ENCODE peak calls at places on chromosomes 11 and 22, in eight cellular contexts. X, P, N, V, A, G, U and Z are unnamed samples. For H3K4me1, the result is how much of the 10 kb centered on the place peaks cover.

GRCh38 chr11:118169300-118170140 is 6.9 kb downstream of the SCN2B start:
- DNase-seq in U (no peak), V (no peak), P (no peak), A (no peak), N (no peak), G (no peak), X (no peak), Z (no peak)

GRCh38 chr11:63505857-63506528 is at the start of gene LGALS12:
- DNase-seq in A (no peak), X (no peak), P (no peak), U (no peak), G (peak), V (no peak), N (no peak), Z (no peak)

GRCh38 chr11:5123802-5124521 is 14.2 kb downstream of the OR52A5 start:
- DNase-seq in U (peak), P (peak), N (peak), G (peak), A (no peak), X (peak), V (peak), Z (peak)

GRCh38 chr22:27329471-27329870 is 472.1 kb downstream of the MN1 start:
- DNase-seq in N (no peak), G (no peak), X (no peak), U (no peak), P (no peak), V (no peak), A (no peak), Z (no peak)

GRCh38 chr11:34259087-34259486 is 98.7 kb downstream of the ABTB2 start:
- DNase-seq in N (no peak), X (no peak), G (no peak), V (no peak), A (no peak), P (no peak), U (no peak), Z (no peak)

GRCh38 chr11:39221739-39222138 is 2237.7 kb downstream of the LRRC4C start:
- DNase-seq in X (no peak), A (no peak), U (no peak), G (no peak), V (no peak), P (no peak), N (no peak), Z (no peak)

GRCh38 chr11:77473001-77473800 is 693 bp downstream of the PAK1 start:
- DNase-seq in P (peak), X (peak), G (peak), V (no peak), A (peak), U (peak), N (peak), Z (peak)

GRCh38 chr22:38313384-38313955 is 3.8 kb downstream of the CSNK1E start:
- DNase-seq in P (peak), A (no peak), G (peak), V (peak), U (peak), X (no peak), N (no peak), Z (peak)

GRCh38 chr11:6608726-6609501 is 3.1 kb downstream of the TAF10 start:
- DNase-seq in X (peak), G (peak), P (no peak), A (no peak), N (no peak), V (peak), U (peak), Z (peak)

GRCh38 chr22:23823331-23823791 is 15.4 kb downstream of the DERL3 start:
- DNase-seq in U (no peak), P (no peak), X (no peak), N (no peak), G (peak), V (no peak), A (no peak), Z (peak)

GRCh38 chr11:64238076-64238475 is 2.8 kb upstream of the FKBP2 start:
- DNase-seq in A (peak), P (no peak), N (no peak), U (no peak), G (no peak), X (no peak), V (no peak), Z (no peak)

GRCh38 chr22:20761536-20761935 is 12.4 kb upstream of the SERPIND1 start:
- DNase-seq in X (no peak), V (no peak), N (no peak), G (peak), U (no peak), A (no peak), P (no peak), Z (no peak)

GRCh38 chr11:20597924-20598484 is 1.4 kb upstream of the SLC6A5 start:
- DNase-seq in U (no peak), G (no peak), X (no peak), N (no peak), V (no peak), P (no peak), A (no peak), Z (no peak)

GRCh38 chr11:44760917-44761545 is 34.3 kb downstream of the TSPAN18 start:
- DNase-seq in N (no peak), G (peak), V (peak), P (peak), X (no peak), A (no peak), U (no peak), Z (peak)

GRCh38 chr22:37089451-37089850 is 20.1 kb downstream of the TMPRSS6 start:
- DNase-seq in N (no peak), A (no peak), U (no peak), P (no peak), G (no peak), V (no peak), X (no peak), Z (no peak)

GRCh38 chr22:24432059-24432853 is 4.9 kb downstream of the ADORA2A start:
- DNase-seq in N (no peak), G (peak), V (no peak), P (peak), U (peak), X (no peak), A (peak), Z (peak)

GRCh38 chr11:59281177-59281576 is 68.5 kb upstream of the MPEG1 start:
- DNase-seq in A (no peak), X (no peak), G (no peak), V (no peak), P (no peak), N (no peak), U (no peak), Z (no peak)

GRCh38 chr11:78540276-78540675 is 34.4 kb downstream of the NARS2 start:
- DNase-seq in G (no peak), P (no peak), N (no peak), X (no peak), U (no peak), V (peak), A (no peak), Z (no peak)

GRCh38 chr11:45021692-45022130 is 71.0 kb upstream of the TP53I11 start:
- DNase-seq in N (no peak), A (peak), P (peak), V (no peak), U (peak), G (peak), X (peak), Z (peak)

GRCh38 chr11:80383655-80384054 is 942.8 kb upstream of the TENM4 start:
- DNase-seq in X (no peak), G (no peak), N (no peak), U (peak), P (no peak), V (no peak), A (no peak), Z (no peak)
- H3K4me1 ChIP-seq in X (under half), G (under half), N (under half), U (under half), P (under half), V (under half), A (under half), Z (under half)

DNA sequence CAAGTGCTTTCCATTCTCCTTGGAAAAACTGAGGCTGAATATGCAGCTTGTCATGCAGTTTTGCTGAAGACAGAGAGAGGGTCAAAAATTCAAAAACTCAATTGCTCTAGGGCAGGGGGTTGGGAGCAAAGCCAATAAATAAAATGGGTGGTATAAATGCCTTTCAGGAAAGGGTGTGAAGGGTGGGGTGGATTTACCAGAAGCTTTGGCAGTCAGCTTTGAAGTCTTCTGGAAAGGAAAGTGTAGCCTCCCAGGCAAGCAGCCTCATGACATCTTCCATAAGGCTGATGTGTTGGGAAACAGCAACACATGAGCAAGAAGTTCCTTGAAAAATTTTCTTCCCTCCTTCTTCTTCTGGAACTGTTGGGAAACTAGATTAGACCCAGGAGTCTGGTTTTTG is 38.7 kb downstream of the SNX19 start:
- DNase-seq in N (no peak), A (no peak), X (no peak), U (no peak), P (no peak), G (no peak), V (no peak), Z (peak)
- H3K27ac ChIP-seq in N (no peak), A (peak), X (no peak), U (no peak), P (no peak), G (no peak), V (no peak), Z (peak)

GRCh38 chr11:96096360-96096759 is 172.5 kb upstream of the MTMR2 start:
- DNase-seq in A (no peak), G (no peak), V (no peak), N (no peak), P (no peak), X (no peak), U (no peak), Z (no peak)

GRCh38 chr11:96101146-96101545 is 177.2 kb upstream of the MTMR2 start:
- DNase-seq in A (no peak), P (no peak), X (no peak), U (no peak), V (no peak), G (peak), N (no peak), Z (no peak)

GRCh38 chr11:96095884-96096301 is 172.0 kb upstream of the MTMR2 start:
- DNase-seq in U (peak), A (no peak), P (no peak), G (no peak), N (no peak), X (no peak), V (no peak), Z (no peak)

GRCh38 chr11:96097844-96098421 is 174.0 kb upstream of the MTMR2 start:
- DNase-seq in V (no peak), G (peak), P (no peak), N (no peak), X (no peak), U (peak), A (no peak), Z (no peak)

DNA sequence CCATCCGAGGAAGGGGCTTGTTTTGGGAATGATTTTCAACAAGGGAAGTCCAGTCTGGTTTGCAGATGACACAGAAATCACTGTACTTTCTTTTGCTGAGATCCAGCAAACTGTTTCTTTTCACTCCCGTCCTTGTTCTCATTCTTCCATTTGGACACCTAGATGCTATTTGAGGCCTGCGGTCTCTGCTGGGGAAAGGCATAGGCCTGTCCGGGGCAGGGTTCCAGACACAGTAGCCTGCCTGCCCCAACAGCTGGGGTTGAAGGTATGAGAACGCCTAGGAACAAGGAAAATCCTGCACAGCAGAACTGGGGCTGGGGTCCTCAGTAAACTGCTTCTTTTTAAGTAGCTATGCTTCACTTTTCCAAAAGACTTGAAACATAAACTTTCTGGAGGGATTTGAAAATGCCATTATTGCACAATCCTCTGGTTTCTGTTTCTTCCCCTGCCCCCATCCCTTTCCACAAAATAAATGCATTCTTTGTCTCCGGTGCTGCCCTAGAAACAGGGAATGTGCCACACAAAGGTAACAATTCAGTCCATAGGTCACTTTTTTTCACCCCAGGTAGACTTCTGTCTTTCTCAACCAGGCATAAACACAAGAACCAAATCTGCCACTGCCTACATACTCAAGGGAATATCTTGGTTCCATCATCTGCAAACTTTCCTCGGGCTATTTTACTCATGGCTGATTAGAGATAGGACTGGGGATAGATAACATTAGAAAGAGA is 174.8 kb upstream of the MTMR2 start:
- DNase-seq in X (no peak), A (no peak), P (no peak), N (no peak), G (peak), U (peak), V (no peak), Z (no peak)
- H3K4me1 ChIP-seq in X (under half), A (under half), P (under half), N (under half), G (under half), U (under half), V (under half), Z (under half)

GRCh38 chr22:46546466-46547178 is 9.2 kb upstream of the CELSR1 start:
- DNase-seq in X (peak), G (peak), N (no peak), U (no peak), P (no peak), A (peak), V (peak), Z (peak)

GRCh38 chr22:46545041-46545796 is 7.8 kb upstream of the CELSR1 start:
- DNase-seq in N (no peak), G (no peak), A (no peak), V (peak), U (no peak), X (no peak), P (no peak), Z (no peak)

GRCh38 chr22:46547883-46548244 is 10.4 kb upstream of the CELSR1 start:
- DNase-seq in A (no peak), N (no peak), U (no peak), G (peak), X (peak), V (peak), P (no peak), Z (peak)

GRCh38 chr22:46549565-46549840 is 12.1 kb upstream of the CELSR1 start:
- DNase-seq in V (no peak), P (no peak), A (no peak), U (no peak), N (no peak), G (no peak), X (no peak), Z (peak)

GRCh38 chr22:46547179-46547882 is 9.9 kb upstream of the CELSR1 start:
- DNase-seq in U (no peak), P (no peak), G (peak), A (no peak), X (no peak), V (peak), N (no peak), Z (peak)
- H3K27ac ChIP-seq in U (no peak), P (no peak), G (peak), A (peak), X (peak), V (peak), N (no peak), Z (peak)

DNA sequence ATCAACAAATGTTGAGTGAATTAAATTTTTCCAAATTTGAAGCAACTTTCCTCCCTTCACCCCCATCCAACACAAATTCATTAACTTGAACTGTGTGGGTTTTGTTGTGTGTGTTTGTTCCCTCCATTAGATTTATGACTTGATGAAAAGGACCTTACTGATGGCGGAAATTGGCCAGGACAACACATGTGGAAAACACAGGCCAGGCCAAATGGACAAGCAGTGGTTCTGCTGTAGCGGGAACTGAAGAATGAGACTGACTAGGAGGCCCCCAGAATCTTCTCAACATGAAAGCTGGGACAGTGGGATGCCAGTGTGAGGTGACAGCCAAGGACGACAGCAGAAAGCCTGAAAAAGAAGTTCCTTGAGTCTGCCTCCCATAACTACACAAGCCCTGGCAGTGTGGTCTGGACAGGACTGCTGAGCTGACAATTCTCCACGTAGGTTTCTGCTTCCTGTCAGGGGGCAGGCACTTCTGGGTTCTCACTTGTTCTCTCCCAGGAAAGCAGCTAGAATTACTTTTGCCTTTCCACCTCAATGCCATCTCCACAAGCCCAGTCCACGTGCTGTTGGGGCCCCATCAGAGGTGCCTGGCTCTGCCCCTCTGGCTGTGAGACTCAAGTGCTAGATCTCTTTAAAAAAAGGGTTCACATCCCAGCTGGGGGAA is 94.3 kb downstream of the ETS1 start:
- DNase-seq in G (no peak), P (no peak), N (peak), X (no peak), V (no peak), U (no peak), A (no peak), Z (no peak)
- H3K4me1 ChIP-seq in G (half or more), P (under half), N (half or more), X (half or more), V (half or more), U (under half), A (half or more), Z (under half)

DNA sequence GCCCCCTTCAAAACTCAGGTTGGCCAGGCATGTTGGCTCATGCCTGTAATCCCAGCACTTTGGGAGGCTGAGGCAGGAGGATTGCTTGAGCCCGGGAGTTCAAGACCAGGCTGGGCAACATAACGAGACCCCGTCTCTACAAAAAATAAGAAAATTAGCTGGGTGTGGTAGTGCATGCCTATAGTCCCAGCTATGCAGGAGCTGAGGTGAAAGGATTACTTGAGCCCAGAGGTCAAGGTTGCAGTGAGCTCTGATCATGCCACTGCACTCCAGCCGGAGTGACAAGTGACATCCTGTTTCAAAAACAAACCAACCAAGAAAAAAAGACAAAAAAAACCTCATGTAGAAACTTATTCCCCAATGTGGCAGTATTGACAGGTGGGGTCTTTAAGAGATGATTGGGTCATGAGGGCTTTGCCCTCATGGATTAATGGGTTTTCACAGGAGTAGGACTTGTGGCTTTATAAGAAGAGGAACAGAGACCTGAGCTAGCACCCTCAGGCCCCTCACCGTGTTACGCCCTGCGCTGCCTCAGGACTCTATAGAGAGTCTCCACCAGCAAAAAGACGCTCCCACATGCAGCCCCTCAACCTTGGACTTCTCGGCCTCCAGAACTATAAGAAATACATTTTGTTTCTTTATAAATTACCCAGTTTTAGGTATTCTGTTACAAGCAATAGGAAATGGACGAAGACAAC is 22.3 kb downstream of the LAYN start:
- DNase-seq in V (no peak), N (no peak), U (no peak), G (no peak), X (no peak), A (no peak), P (no peak), Z (no peak)
- H3K27ac ChIP-seq in V (peak), N (no peak), U (no peak), G (peak), X (no peak), A (no peak), P (no peak), Z (no peak)

GRCh38 chr22:39317756-39318506 is 1.5 kb downstream of the RPL3 start:
- DNase-seq in P (no peak), U (no peak), N (no peak), X (no peak), A (no peak), G (peak), V (peak), Z (no peak)

GRCh38 chr22:39317084-39317755 is 2.2 kb downstream of the RPL3 start:
- DNase-seq in U (no peak), P (no peak), X (no peak), N (no peak), V (peak), G (no peak), A (no peak), Z (no peak)

GRCh38 chr22:39315389-39315788 is 4.0 kb downstream of the RPL3 start:
- DNase-seq in A (no peak), V (no peak), X (no peak), P (no peak), U (no peak), G (no peak), N (no peak), Z (peak)

GRCh38 chr22:39318507-39319283 is 728 bp downstream of the RPL3 start:
- DNase-seq in X (no peak), U (no peak), P (no peak), V (no peak), N (peak), A (no peak), G (no peak), Z (peak)

DNA sequence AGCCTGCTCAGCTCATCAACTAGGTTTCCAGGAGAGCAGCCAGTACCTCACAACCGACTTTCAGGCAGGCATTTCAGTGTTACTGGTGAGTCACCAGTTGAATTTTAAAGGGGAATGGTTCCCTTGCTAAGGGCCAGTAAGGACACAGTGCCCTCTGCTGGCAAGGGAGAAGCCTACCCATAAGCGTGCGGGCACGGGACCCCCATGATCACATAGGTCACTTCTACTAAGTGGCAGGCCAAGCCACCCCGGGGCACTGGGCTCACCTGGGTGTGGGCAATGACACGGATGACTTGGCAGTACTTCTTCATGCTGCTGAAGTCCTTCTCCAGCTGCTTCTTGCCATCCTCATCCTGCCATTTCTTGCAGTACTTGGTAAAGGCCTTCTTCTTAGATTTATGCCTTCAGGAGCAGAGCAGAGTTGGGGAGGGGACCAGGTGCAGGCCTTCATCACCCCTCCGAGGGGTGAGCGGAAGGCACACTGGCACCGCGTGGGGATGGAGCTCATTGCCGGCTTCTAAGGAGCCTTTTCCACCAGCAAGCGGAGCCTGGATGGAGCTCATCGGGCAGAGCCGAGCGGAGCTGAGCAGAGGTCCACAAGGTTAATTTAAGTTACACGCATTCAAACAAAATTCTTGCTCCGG is 2.9 kb downstream of the RPL3 start:
- DNase-seq in G (peak), A (peak), X (peak), V (peak), P (peak), N (peak), U (peak), Z (peak)
- H3K4me1 ChIP-seq in G (under half), A (under half), X (under half), V (half or more), P (under half), N (under half), U (under half), Z (under half)